ENCODE peak calls at places on chromosomes 11 and 22, in four cellular contexts. H is SK-N-SH, Q is A549, J is K562. U is an unnamed sample.
A peak's percentile ranks its signal among the peaks of the same experiment; 100 is the strongest.

GRCh38 chr11:61777234-61778090 is 14.9 kb downstream of the TMEM258 start:
- DNase-seq in J (peak; percentile 68), Q (no peak), H (peak; percentile 60), U (peak; percentile 83)

GRCh38 chr11:130070109-130070828 is 575 bp downstream of the APLP2 start:
- DNase-seq in J (peak; percentile 50), Q (peak; percentile 15), H (peak; percentile 80), U (peak; percentile 43)

GRCh38 chr11:73307323-73308002 is 613 bp upstream of the ARHGEF17 start:
- DNase-seq in J (peak; percentile 92), Q (peak; percentile 98), H (peak; percentile 97), U (peak; percentile 99)

GRCh38 chr11:70072471-70073187 is 5.5 kb upstream of the ANO1 start:
- DNase-seq in J (no peak), H (peak; percentile 11), Q (no peak), U (no peak)

GRCh38 chr11:128146926-128147605 is 440.3 kb downstream of the ETS1 start:
- DNase-seq in H (no peak), J (no peak), Q (no peak), U (no peak)

GRCh38 chr11:65021003-65021402 is 6.2 kb upstream of the SNX15 start:
- DNase-seq in Q (no peak), H (no peak), J (no peak), U (no peak)

GRCh38 chr11:10606536-10607208 is 38.2 kb upstream of the LYVE1 start:
- DNase-seq in J (no peak), Q (no peak), H (no peak), U (no peak)

GRCh38 chr11:119116235-119116594 is 5.2 kb upstream of the HINFP start:
- DNase-seq in Q (no peak), J (no peak), H (no peak), U (no peak)

GRCh38 chr11:94525933-94526332 is 13.7 kb downstream of the C11orf97 start:
- DNase-seq in H (no peak), J (no peak), Q (no peak), U (no peak)

GRCh38 chr11:28834877-28835276 is 726.7 kb downstream of the METTL15 start:
- DNase-seq in J (no peak), H (no peak), Q (no peak), U (no peak)

GRCh38 chr11:66708026-66708579 is 20.9 kb downstream of the SPTBN2 start:
- DNase-seq in Q (no peak), J (no peak), H (no peak), U (no peak)

DNA sequence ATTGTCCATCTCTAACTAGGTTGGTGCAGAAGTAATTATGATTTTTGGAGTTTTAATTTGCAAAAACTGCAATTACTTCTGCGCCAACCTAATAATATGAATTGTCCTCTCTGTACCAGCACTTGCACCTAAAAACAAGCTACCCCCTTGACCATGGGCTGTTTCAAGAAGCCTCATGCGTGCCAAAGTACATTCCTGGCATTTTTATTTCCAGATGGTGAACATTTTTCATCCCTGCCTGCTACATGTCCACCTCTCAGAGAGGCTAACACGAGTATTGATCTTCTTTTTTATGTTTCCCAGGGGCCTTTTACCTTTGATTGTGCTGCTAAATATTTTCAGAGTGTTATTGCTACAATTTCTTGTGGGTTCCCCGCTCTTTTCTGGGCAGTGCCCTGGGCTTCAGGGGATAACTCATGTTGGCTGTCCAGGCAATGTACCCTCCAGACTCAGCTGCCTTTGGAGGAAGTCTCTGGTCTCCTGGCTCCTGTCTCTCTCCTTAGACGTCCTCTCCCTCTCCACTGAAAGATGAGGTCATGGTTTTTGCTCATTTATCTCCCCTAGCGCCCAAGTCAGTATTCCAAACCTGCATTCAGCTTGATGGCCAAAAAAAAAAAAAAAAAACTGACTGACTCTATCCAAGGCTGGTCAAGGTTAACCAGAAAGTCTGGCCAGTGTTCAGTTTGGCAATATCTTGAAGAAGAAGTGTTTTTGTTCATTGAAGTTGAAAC is 86.2 kb upstream of the ASPHD2 start:
- DNase-seq in Q (no peak), J (no peak), H (no peak), U (no peak)
- TF ChIP-seq MAX in Q (no peak), J (no peak), H (no peak), U (no peak)

GRCh38 chr11:97856666-97857065 is 1164.1 kb upstream of the CNTN5 start:
- DNase-seq in J (no peak), Q (no peak), H (no peak), U (no peak)
- TF ChIP-seq USF2 in J (no peak), Q (no peak), H (no peak), U (no peak)

DNA sequence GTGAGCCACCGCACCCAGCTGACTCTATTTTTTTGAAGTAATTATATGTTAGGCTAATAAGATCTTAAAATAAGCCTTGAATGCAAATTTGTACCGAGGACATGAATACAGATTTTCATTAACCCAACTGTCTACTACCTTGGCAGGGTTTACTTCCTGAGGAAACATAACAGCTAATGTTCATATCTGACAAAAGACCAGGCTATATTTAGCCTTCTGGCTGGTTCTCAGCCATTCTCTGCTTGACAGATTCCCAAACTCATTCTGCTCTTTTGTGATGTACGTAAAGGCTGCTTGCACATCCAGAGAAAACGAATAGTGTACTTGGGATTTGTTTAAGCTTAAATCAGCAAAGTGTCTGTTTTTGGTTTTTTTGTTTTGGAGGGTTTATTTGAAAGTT is 21.6 kb upstream of the CRTAM start:
- DNase-seq in H (no peak), J (no peak), Q (no peak), U (no peak)
- TF ChIP-seq MAX in H (no peak), J (no peak), Q (no peak), U (no peak)

GRCh38 chr11:102332611-102332994 is 14.4 kb upstream of the BIRC2 start:
- DNase-seq in Q (no peak), J (no peak), H (no peak), U (no peak)
- TF ChIP-seq USF2 in Q (no peak), J (no peak), H (no peak), U (no peak)

DNA sequence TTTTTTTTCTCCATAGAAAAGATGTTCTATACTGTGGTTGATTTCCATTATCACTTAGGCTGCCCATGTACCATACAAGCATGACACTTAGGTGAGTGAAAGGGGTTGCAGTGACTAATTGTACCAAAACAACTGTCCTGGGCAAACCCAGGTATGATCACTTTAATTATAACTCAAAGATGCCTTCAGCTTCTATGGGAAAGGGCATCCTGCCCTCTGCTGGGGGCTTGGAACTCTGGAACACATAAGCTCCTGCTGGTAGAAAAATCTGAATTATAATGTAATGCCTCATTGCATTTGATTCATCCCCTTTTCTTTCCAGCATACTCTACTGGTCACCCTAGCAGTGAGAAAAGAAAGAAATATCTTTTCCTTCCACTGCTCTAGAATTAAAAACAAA is 206.3 kb downstream of the DDX10 start:
- DNase-seq in H (peak; percentile 11), Q (no peak), J (no peak), U (peak; percentile 32)
- TF ChIP-seq MAX in H (no peak), Q (no peak), J (no peak), U (no peak)

DNA sequence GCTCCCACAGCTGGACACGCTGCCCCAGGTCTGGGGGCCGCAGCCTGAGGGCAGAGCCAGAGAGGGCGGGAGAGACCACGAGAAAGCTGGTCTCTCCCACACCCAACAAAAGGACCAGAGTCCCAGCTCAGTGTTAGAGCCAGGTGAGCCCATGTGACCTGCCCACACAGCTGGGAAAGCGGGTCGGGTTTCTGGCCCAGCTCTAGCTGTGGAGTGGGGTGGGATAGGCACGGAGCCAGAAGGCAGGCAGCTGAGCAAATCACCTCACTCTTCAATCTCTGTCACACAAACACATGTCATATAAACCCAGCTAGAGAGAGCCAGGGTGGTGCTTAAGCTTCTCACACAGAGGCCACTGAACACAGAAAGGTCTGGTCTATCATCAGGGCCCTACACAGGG is 7.8 kb upstream of the EIF3D start:
- DNase-seq in Q (no peak), H (no peak), J (no peak), U (peak; percentile 18)
- TF ChIP-seq USF2 in Q (no peak), H (no peak), J (no peak), U (peak; percentile 44)

GRCh38 chr11:114258696-114259095 is 37.5 kb upstream of the NNMT start:
- DNase-seq in H (no peak), J (no peak), Q (no peak), U (no peak)

GRCh38 chr11:114259551-114259983 is 36.6 kb upstream of the NNMT start:
- DNase-seq in H (no peak), J (no peak), Q (no peak), U (no peak)

GRCh38 chr11:114259124-114259526 is 37.1 kb upstream of the NNMT start:
- DNase-seq in J (no peak), H (no peak), Q (no peak), U (no peak)

GRCh38 chr11:114260483-114260882 is 35.7 kb upstream of the NNMT start:
- DNase-seq in H (no peak), Q (no peak), J (no peak), U (no peak)

GRCh38 chr11:114260077-114260476 is 36.1 kb upstream of the NNMT start:
- DNase-seq in J (no peak), H (no peak), Q (no peak), U (no peak)
- TF ChIP-seq MAX in J (no peak), H (no peak), Q (no peak), U (no peak)

DNA sequence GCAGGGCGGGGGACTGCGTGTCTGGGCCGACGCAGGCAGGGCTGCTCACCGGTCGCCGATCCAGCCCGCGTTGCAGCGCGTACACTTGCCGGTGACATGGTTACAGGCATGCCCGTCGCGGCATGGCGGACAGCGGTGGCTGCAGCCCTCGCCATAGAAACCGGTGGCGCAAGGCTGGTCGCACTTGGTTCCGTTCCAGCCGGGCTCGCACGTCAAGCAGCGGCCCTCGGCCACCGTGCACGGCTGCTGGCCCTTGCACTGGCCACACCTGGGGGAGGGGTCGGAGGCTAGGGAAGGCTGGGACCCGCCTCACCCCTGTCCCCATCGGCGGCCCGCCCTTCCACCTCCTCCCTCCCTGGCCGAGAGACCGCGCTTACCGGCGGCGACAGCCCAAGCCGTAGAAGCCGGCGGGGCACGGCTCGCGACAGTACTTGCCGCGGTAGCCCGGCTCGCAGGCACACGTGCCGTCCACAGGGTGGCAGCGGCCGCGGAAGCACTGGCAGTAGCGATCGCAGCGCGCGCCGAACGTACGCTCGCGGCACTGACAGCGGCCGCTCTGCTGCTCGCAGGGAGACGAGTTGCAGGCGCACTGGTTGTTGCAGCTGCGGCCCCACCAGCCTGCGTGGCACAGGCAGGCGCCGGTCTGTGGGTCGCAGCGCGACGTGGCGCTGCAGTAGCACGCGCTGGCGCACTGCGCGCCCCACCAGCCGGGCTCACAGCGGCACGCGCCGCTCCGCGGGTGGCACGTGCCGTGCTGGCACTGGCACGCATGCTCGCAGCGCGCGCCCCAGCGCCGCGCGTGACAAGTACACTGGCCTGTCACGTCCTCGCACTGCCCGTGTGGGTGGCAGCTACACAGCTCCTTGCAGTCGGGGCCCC is 6.7 kb downstream of the SCARF2 start:
- DNase-seq in Q (peak; percentile 73), H (peak; percentile 57), J (peak; percentile 67), U (peak; percentile 68)
- TF ChIP-seq USF2 in Q (no peak), H (no peak), J (no peak), U (no peak)

GRCh38 chr11:35623708-35624168 is 5.5 kb downstream of the FJX1 start:
- DNase-seq in H (no peak), Q (no peak), J (no peak), U (no peak)
- TF ChIP-seq MAX in H (peak; percentile 61), Q (no peak), J (no peak), U (no peak)

U was measured in WTC11.